ENCODE peak calls at places on chromosomes 12 and 14, in five cellular contexts. One of them, this sample, is unnamed.

GRCh38 chr12:105279460-105280056 is 43.6 kb upstream of the APPL2 start:
- DNase-seq in mesendoderm: no peak
- DNase-seq in IMR-90: no peak
- DNase-seq in H9: peak; percentile 61
- DNase-seq in H1: no peak
- DNase-seq in this sample: peak; percentile 9

GRCh38 chr12:78871566-78871965 is 7.0 kb downstream of the SYT1 start:
- DNase-seq in H9: no peak
- DNase-seq in IMR-90: peak; percentile 30
- DNase-seq in H1: no peak
- DNase-seq in mesendoderm: no peak
- DNase-seq in this sample: no peak

GRCh38 chr12:125860672-125861288 is 795.5 kb downstream of the AACS start:
- DNase-seq in IMR-90: no peak
- DNase-seq in H1: no peak
- DNase-seq in H9: no peak
- DNase-seq in mesendoderm: no peak
- DNase-seq in this sample: no peak

GRCh38 chr14:100842799-100843198 is 16.9 kb downstream of the MEG3 start:
- DNase-seq in H9: no peak
- DNase-seq in mesendoderm: no peak
- DNase-seq in IMR-90: peak; percentile 95
- DNase-seq in H1: no peak
- DNase-seq in this sample: no peak

GRCh38 chr14:104239866-104240301 is 101.5 kb downstream of the KIF26A start:
- DNase-seq in H9: peak; percentile 26
- DNase-seq in IMR-90: no peak
- DNase-seq in H1: no peak
- DNase-seq in mesendoderm: no peak
- DNase-seq in this sample: no peak

GRCh38 chr12:125222876-125223275 is 157.6 kb downstream of the AACS start:
- DNase-seq in mesendoderm: no peak
- DNase-seq in H9: no peak
- DNase-seq in H1: no peak
- DNase-seq in IMR-90: no peak
- DNase-seq in this sample: no peak

GRCh38 chr14:64734990-64735389 is 30.8 kb downstream of the PLEKHG3 start:
- DNase-seq in mesendoderm: no peak
- DNase-seq in H1: no peak
- DNase-seq in IMR-90: no peak
- DNase-seq in H9: no peak
- DNase-seq in this sample: no peak

GRCh38 chr12:121748571-121749265 is 36.2 kb downstream of the TMEM120B start:
- DNase-seq in H1: no peak
- DNase-seq in H9: peak; percentile 50
- DNase-seq in mesendoderm: peak; percentile 93
- DNase-seq in IMR-90: peak; percentile 96
- DNase-seq in this sample: no peak

GRCh38 chr12:128790653-128791373 is 32.9 kb downstream of the SLC15A4 start:
- DNase-seq in mesendoderm: no peak
- DNase-seq in IMR-90: no peak
- DNase-seq in H1: no peak
- DNase-seq in H9: no peak
- DNase-seq in this sample: no peak

GRCh38 chr14:71290960-71291466 is 383.8 kb downstream of the PCNX1 start:
- DNase-seq in IMR-90: peak; percentile 93
- DNase-seq in H1: no peak
- DNase-seq in mesendoderm: peak; percentile 8
- DNase-seq in H9: no peak
- DNase-seq in this sample: no peak

GRCh38 chr14:68039593-68039992 is 220.0 kb downstream of the RAD51B start:
- DNase-seq in H1: no peak
- DNase-seq in IMR-90: peak; percentile 13
- DNase-seq in H9: no peak
- DNase-seq in mesendoderm: no peak
- DNase-seq in this sample: no peak

GRCh38 chr12:42919691-42920090 is 330.1 kb upstream of the PRICKLE1 start:
- DNase-seq in H9: no peak
- DNase-seq in mesendoderm: no peak
- DNase-seq in IMR-90: no peak
- DNase-seq in H1: no peak
- DNase-seq in this sample: no peak

GRCh38 chr14:65144170-65144569 is 41.9 kb upstream of the MAX start:
- DNase-seq in mesendoderm: no peak
- DNase-seq in H1: no peak
- DNase-seq in IMR-90: no peak
- DNase-seq in H9: no peak
- DNase-seq in this sample: no peak

GRCh38 chr12:109428038-109428629 is 49.0 kb downstream of the KCTD10 start:
- DNase-seq in IMR-90: peak; percentile 79
- DNase-seq in H9: peak; percentile 89
- DNase-seq in H1: peak; percentile 73
- DNase-seq in mesendoderm: peak; percentile 86
- DNase-seq in this sample: peak; percentile 27

GRCh38 chr14:68885226-68886108 is 92.6 kb upstream of the ZFP36L1 start:
- DNase-seq in H9: no peak
- DNase-seq in mesendoderm: no peak
- DNase-seq in H1: no peak
- DNase-seq in IMR-90: no peak
- DNase-seq in this sample: no peak

GRCh38 chr12:131102991-131103609 is 149.4 kb downstream of the ADGRD1 start:
- DNase-seq in mesendoderm: peak; percentile 25
- DNase-seq in H1: no peak
- DNase-seq in IMR-90: no peak
- DNase-seq in H9: peak; percentile 35
- DNase-seq in this sample: peak; percentile 20

GRCh38 chr14:20460458-20461229 is 590 bp downstream of the PIP4P1 start:
- DNase-seq in H9: peak; percentile 63
- DNase-seq in mesendoderm: peak; percentile 29
- DNase-seq in H1: no peak
- DNase-seq in IMR-90: no peak
- DNase-seq in this sample: no peak

GRCh38 chr12:90253674-90254181 is 545.1 kb upstream of the ATP2B1 start:
- DNase-seq in H1: no peak
- DNase-seq in IMR-90: peak; percentile 92
- DNase-seq in mesendoderm: peak; percentile 61
- DNase-seq in H9: peak; percentile 43
- DNase-seq in this sample: no peak

GRCh38 chr14:100898935-100899840 is 4.3 kb downstream of the RTL1 start:
- DNase-seq in IMR-90: no peak
- DNase-seq in H9: peak; percentile 28
- DNase-seq in H1: no peak
- DNase-seq in mesendoderm: peak; percentile 8
- DNase-seq in this sample: no peak

GRCh38 chr14:89794096-89794495 is 160.4 kb downstream of the EFCAB11 start:
- DNase-seq in mesendoderm: no peak
- DNase-seq in IMR-90: no peak
- DNase-seq in H9: no peak
- DNase-seq in H1: no peak
- DNase-seq in this sample: no peak

GRCh38 chr12:93390565-93391297 is 13.0 kb downstream of the NUDT4 start:
- DNase-seq in IMR-90: no peak
- DNase-seq in mesendoderm: peak; percentile 8
- DNase-seq in H1: no peak
- DNase-seq in H9: no peak
- DNase-seq in this sample: no peak

GRCh38 chr14:38212996-38213395 is 5.3 kb downstream of the SSTR1 start:
- DNase-seq in H1: no peak
- DNase-seq in mesendoderm: no peak
- DNase-seq in H9: no peak
- DNase-seq in IMR-90: no peak
- DNase-seq in this sample: no peak

GRCh38 chr12:84508943-84509342 is 403.7 kb downstream of the SLC6A15 start:
- DNase-seq in H9: no peak
- DNase-seq in H1: no peak
- DNase-seq in IMR-90: no peak
- DNase-seq in mesendoderm: no peak
- DNase-seq in this sample: no peak

GRCh38 chr12:1531654-1532366 is 62.6 kb downstream of the FBXL14 start:
- DNase-seq in H9: peak; percentile 41
- DNase-seq in IMR-90: no peak
- DNase-seq in mesendoderm: no peak
- DNase-seq in H1: no peak
- DNase-seq in this sample: no peak

GRCh38 chr14:91127924-91128323 is 14.1 kb downstream of the DGLUCY start:
- DNase-seq in H9: no peak
- DNase-seq in IMR-90: no peak
- DNase-seq in H1: no peak
- DNase-seq in mesendoderm: no peak
- DNase-seq in this sample: no peak

GRCh38 chr12:113345318-113345717 is 10.4 kb upstream of the SLC8B1 start:
- DNase-seq in H9: no peak
- DNase-seq in H1: no peak
- DNase-seq in IMR-90: no peak
- DNase-seq in mesendoderm: no peak
- DNase-seq in this sample: no peak

GRCh38 chr14:50148799-50149198 is 32.4 kb upstream of the VCPKMT start:
- DNase-seq in mesendoderm: no peak
- DNase-seq in H9: no peak
- DNase-seq in IMR-90: no peak
- DNase-seq in H1: no peak
- DNase-seq in this sample: no peak

GRCh38 chr12:127108360-127109215 is 1158.4 kb upstream of the TMEM132C start:
- DNase-seq in H9: peak; percentile 75
- DNase-seq in H1: no peak
- DNase-seq in IMR-90: peak; percentile 42
- DNase-seq in mesendoderm: peak; percentile 65
- DNase-seq in this sample: peak; percentile 29

GRCh38 chr14:64459737-64460136 is 5.6 kb upstream of the AKAP5 start:
- DNase-seq in H1: no peak
- DNase-seq in H9: no peak
- DNase-seq in IMR-90: no peak
- DNase-seq in mesendoderm: no peak
- DNase-seq in this sample: no peak

GRCh38 chr14:52106853-52107252 is 38.0 kb upstream of the NID2 start:
- DNase-seq in mesendoderm: no peak
- DNase-seq in H9: no peak
- DNase-seq in IMR-90: peak; percentile 20
- DNase-seq in H1: no peak
- DNase-seq in this sample: no peak

GRCh38 chr12:126582231-126582630 is 1517.0 kb downstream of the AACS start:
- DNase-seq in H1: no peak
- DNase-seq in H9: no peak
- DNase-seq in IMR-90: no peak
- DNase-seq in mesendoderm: peak; percentile 29
- DNase-seq in this sample: no peak

GRCh38 chr12:45721954-45722353 is 7.6 kb upstream of the ARID2 start:
- DNase-seq in H9: no peak
- DNase-seq in mesendoderm: no peak
- DNase-seq in IMR-90: no peak
- DNase-seq in H1: no peak
- DNase-seq in this sample: no peak

GRCh38 chr14:99145307-99145706 is 126.7 kb downstream of the BCL11B start:
- DNase-seq in IMR-90: no peak
- DNase-seq in H1: no peak
- DNase-seq in H9: no peak
- DNase-seq in mesendoderm: no peak
- DNase-seq in this sample: no peak

GRCh38 chr12:103470664-103471063 is 25.1 kb downstream of the C12orf42 start:
- DNase-seq in H1: no peak
- DNase-seq in mesendoderm: peak; percentile 7
- DNase-seq in H9: no peak
- DNase-seq in IMR-90: no peak
- DNase-seq in this sample: no peak

GRCh38 chr12:111437816-111438454 is 32.2 kb downstream of the SH2B3 start:
- DNase-seq in H9: no peak
- DNase-seq in H1: no peak
- DNase-seq in IMR-90: peak; percentile 88
- DNase-seq in mesendoderm: peak; percentile 42
- DNase-seq in this sample: no peak

DNA sequence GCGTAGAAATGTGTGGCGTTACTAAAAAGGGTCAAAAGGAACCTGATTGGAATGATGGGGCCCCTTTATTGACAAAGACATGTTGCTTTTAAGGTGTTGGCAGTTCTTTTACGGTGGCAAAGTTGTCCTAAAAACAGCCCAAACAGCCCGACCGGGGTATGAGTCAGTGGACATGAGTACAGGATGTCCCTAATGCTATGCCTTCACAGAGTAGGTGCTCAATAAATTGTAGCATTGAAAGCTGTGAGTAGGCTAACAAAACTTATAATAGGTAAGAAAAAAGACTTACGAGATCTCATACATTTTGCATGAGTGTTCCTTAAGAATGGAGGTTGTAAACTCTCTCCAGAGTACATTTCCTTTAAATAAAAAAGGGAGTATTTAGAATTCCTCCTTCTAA is 2.6 kb downstream of the ELK3 start:
- DNase-seq in IMR-90: peak; percentile 51
- DNase-seq in H9: no peak
- DNase-seq in mesendoderm: no peak
- DNase-seq in H1: no peak
- DNase-seq in this sample: no peak
- H2BK5ac ChIP-seq in IMR-90: peak overlapping the region; percentile 93
- H2BK5ac ChIP-seq in H9: no peak overlapping the region
- H2BK5ac ChIP-seq in mesendoderm: no peak overlapping the region
- H2BK5ac ChIP-seq in H1: no peak overlapping the region
- H2BK5ac ChIP-seq in this sample: no peak overlapping the region

GRCh38 chr12:47377414-47378221 is 297.9 kb upstream of the AMIGO2 start:
- DNase-seq in H1: no peak
- DNase-seq in mesendoderm: no peak
- DNase-seq in H9: no peak
- DNase-seq in IMR-90: peak; percentile 100
- DNase-seq in this sample: no peak

GRCh38 chr12:47376937-47377336 is 297.2 kb upstream of the AMIGO2 start:
- DNase-seq in IMR-90: peak; percentile 20
- DNase-seq in mesendoderm: no peak
- DNase-seq in H9: no peak
- DNase-seq in H1: no peak
- DNase-seq in this sample: no peak

GRCh38 chr12:47382305-47382704 is 302.5 kb upstream of the AMIGO2 start:
- DNase-seq in H1: no peak
- DNase-seq in IMR-90: no peak
- DNase-seq in mesendoderm: no peak
- DNase-seq in H9: no peak
- DNase-seq in this sample: no peak

GRCh38 chr12:47378907-47379306 is 299.1 kb upstream of the AMIGO2 start:
- DNase-seq in H1: no peak
- DNase-seq in IMR-90: peak; percentile 25
- DNase-seq in H9: no peak
- DNase-seq in mesendoderm: no peak
- DNase-seq in this sample: no peak

GRCh38 chr12:47378222-47378582 is 298.4 kb upstream of the AMIGO2 start:
- DNase-seq in H1: no peak
- DNase-seq in IMR-90: peak; percentile 17
- DNase-seq in mesendoderm: no peak
- DNase-seq in H9: no peak
- DNase-seq in this sample: no peak
- H2AK5ac ChIP-seq in H1: no peak overlapping the region
- H2AK5ac ChIP-seq in IMR-90: no peak overlapping the region
- H2AK5ac ChIP-seq in mesendoderm: no peak overlapping the region
- H2AK5ac ChIP-seq in H9: no peak overlapping the region
- H2AK5ac ChIP-seq in this sample: no peak overlapping the region

GRCh38 chr12:12216349-12217017 is 50.4 kb downstream of the LRP6 start:
- DNase-seq in H1: no peak
- DNase-seq in mesendoderm: no peak
- DNase-seq in H9: no peak
- DNase-seq in IMR-90: peak; percentile 13
- DNase-seq in this sample: no peak
- H2BK5ac ChIP-seq in H1: no peak overlapping the region
- H2BK5ac ChIP-seq in mesendoderm: peak overlapping the region; percentile 25
- H2BK5ac ChIP-seq in H9: no peak overlapping the region
- H2BK5ac ChIP-seq in IMR-90: peak overlapping the region; percentile 1
- H2BK5ac ChIP-seq in this sample: no peak overlapping the region

GRCh38 chr12:53207042-53207441 is at the start of gene ITGB7:
- DNase-seq in H9: no peak
- DNase-seq in H1: no peak
- DNase-seq in IMR-90: no peak
- DNase-seq in mesendoderm: no peak
- DNase-seq in this sample: no peak
- H2AK5ac ChIP-seq in H9: no peak within 1 kb of the TSS
- H2AK5ac ChIP-seq in H1: no peak within 1 kb of the TSS
- H2AK5ac ChIP-seq in IMR-90: peak within 1 kb of the TSS; percentile 66
- H2AK5ac ChIP-seq in mesendoderm: no peak within 1 kb of the TSS
- H2AK5ac ChIP-seq in this sample: no peak within 1 kb of the TSS